ENCODE peak calls at places on chromosome 5, in six cellular contexts. One of them, this sample, is unnamed.

GRCh38 chr5:170525450-170526211 is 21.8 kb downstream of the KCNIP1 start:
- DNase-seq in ovary: no peak
- DNase-seq in stomach: no peak
- DNase-seq in sigmoid colon: peak
- DNase-seq in A549: no peak
- DNase-seq in H1: no peak
- DNase-seq in this sample: no peak

GRCh38 chr5:117084052-117084451 is 509.4 kb upstream of the SEMA6A start:
- DNase-seq in A549: no peak
- DNase-seq in sigmoid colon: no peak
- DNase-seq in stomach: no peak
- DNase-seq in H1: no peak
- DNase-seq in ovary: no peak
- DNase-seq in this sample: no peak

GRCh38 chr5:174328626-174329299 is 283.3 kb downstream of the NSG2 start:
- DNase-seq in A549: no peak
- DNase-seq in sigmoid colon: no peak
- DNase-seq in ovary: no peak
- DNase-seq in H1: no peak
- DNase-seq in stomach: no peak
- DNase-seq in this sample: no peak

GRCh38 chr5:135227064-135228022 is 171.7 kb downstream of the MACROH2A1 start:
- DNase-seq in A549: no peak
- DNase-seq in H1: no peak
- DNase-seq in ovary: no peak
- DNase-seq in sigmoid colon: peak
- DNase-seq in stomach: no peak
- DNase-seq in this sample: no peak

GRCh38 chr5:170861855-170862766 is at the start of gene RANBP17:
- DNase-seq in stomach: peak
- DNase-seq in sigmoid colon: peak
- DNase-seq in ovary: peak
- DNase-seq in H1: peak
- DNase-seq in A549: peak
- DNase-seq in this sample: peak

GRCh38 chr5:10288600-10289213 is 19.0 kb downstream of the CMBL start:
- DNase-seq in ovary: no peak
- DNase-seq in stomach: peak
- DNase-seq in H1: no peak
- DNase-seq in sigmoid colon: no peak
- DNase-seq in A549: no peak
- DNase-seq in this sample: no peak

GRCh38 chr5:97570242-97570641 is 387.2 kb upstream of the RIOK2 start:
- DNase-seq in ovary: no peak
- DNase-seq in stomach: no peak
- DNase-seq in H1: no peak
- DNase-seq in sigmoid colon: no peak
- DNase-seq in A549: no peak
- DNase-seq in this sample: no peak

GRCh38 chr5:7714697-7715096 is 136.2 kb downstream of the CFAP90 start:
- DNase-seq in stomach: no peak
- DNase-seq in H1: no peak
- DNase-seq in ovary: no peak
- DNase-seq in A549: no peak
- DNase-seq in sigmoid colon: no peak
- DNase-seq in this sample: no peak

GRCh38 chr5:129857124-129857523 is 47.1 kb upstream of the CHSY3 start:
- DNase-seq in A549: no peak
- DNase-seq in stomach: no peak
- DNase-seq in ovary: no peak
- DNase-seq in H1: no peak
- DNase-seq in sigmoid colon: no peak
- DNase-seq in this sample: no peak

GRCh38 chr5:154857091-154857533 is 1.3 kb upstream of the CNOT8 start:
- DNase-seq in A549: peak
- DNase-seq in ovary: peak
- DNase-seq in stomach: peak
- DNase-seq in sigmoid colon: no peak
- DNase-seq in H1: no peak
- DNase-seq in this sample: no peak

GRCh38 chr5:140205952-140206351 is 31.0 kb downstream of the CYSTM1 start:
- DNase-seq in stomach: no peak
- DNase-seq in A549: no peak
- DNase-seq in ovary: no peak
- DNase-seq in H1: peak
- DNase-seq in sigmoid colon: no peak
- DNase-seq in this sample: no peak

GRCh38 chr5:169433221-169433651 is 132.3 kb upstream of the SLIT3 start:
- DNase-seq in ovary: no peak
- DNase-seq in sigmoid colon: no peak
- DNase-seq in stomach: no peak
- DNase-seq in A549: no peak
- DNase-seq in H1: no peak
- DNase-seq in this sample: no peak

GRCh38 chr5:81752644-81752963 is 1.7 kb upstream of the SSBP2 start:
- DNase-seq in ovary: no peak
- DNase-seq in sigmoid colon: no peak
- DNase-seq in stomach: no peak
- DNase-seq in H1: no peak
- DNase-seq in A549: no peak
- DNase-seq in this sample: no peak

GRCh38 chr5:140214831-140215230 is 39.8 kb downstream of the CYSTM1 start:
- DNase-seq in ovary: no peak
- DNase-seq in H1: no peak
- DNase-seq in stomach: peak
- DNase-seq in sigmoid colon: no peak
- DNase-seq in A549: no peak
- DNase-seq in this sample: no peak

GRCh38 chr5:54902817-54903473 is 82.4 kb downstream of the ESM1 start:
- DNase-seq in ovary: no peak
- DNase-seq in H1: no peak
- DNase-seq in sigmoid colon: no peak
- DNase-seq in stomach: no peak
- DNase-seq in A549: no peak
- DNase-seq in this sample: no peak

GRCh38 chr5:16869821-16870796 is 66.0 kb downstream of the MYO10 start:
- DNase-seq in A549: no peak
- DNase-seq in stomach: no peak
- DNase-seq in ovary: no peak
- DNase-seq in H1: no peak
- DNase-seq in sigmoid colon: no peak
- DNase-seq in this sample: no peak

GRCh38 chr5:125550237-125550636 is 803.8 kb upstream of the ZNF608 start:
- DNase-seq in stomach: no peak
- DNase-seq in A549: no peak
- DNase-seq in sigmoid colon: no peak
- DNase-seq in ovary: no peak
- DNase-seq in H1: no peak
- DNase-seq in this sample: peak

GRCh38 chr5:96533371-96533770 is 100.3 kb upstream of the PCSK1 start:
- DNase-seq in ovary: no peak
- DNase-seq in A549: no peak
- DNase-seq in sigmoid colon: no peak
- DNase-seq in H1: no peak
- DNase-seq in stomach: no peak
- DNase-seq in this sample: no peak

GRCh38 chr5:6236858-6237481 is 141.4 kb downstream of the MED10 start:
- DNase-seq in stomach: no peak
- DNase-seq in H1: peak
- DNase-seq in A549: no peak
- DNase-seq in ovary: no peak
- DNase-seq in sigmoid colon: no peak
- DNase-seq in this sample: no peak

GRCh38 chr5:76791461-76791860 is 27.4 kb upstream of the F2RL1 start:
- DNase-seq in H1: no peak
- DNase-seq in ovary: no peak
- DNase-seq in stomach: no peak
- DNase-seq in sigmoid colon: no peak
- DNase-seq in A549: no peak
- DNase-seq in this sample: no peak

GRCh38 chr5:76787237-76787636 is 31.6 kb upstream of the F2RL1 start:
- DNase-seq in sigmoid colon: peak
- DNase-seq in ovary: no peak
- DNase-seq in stomach: peak
- DNase-seq in H1: no peak
- DNase-seq in A549: no peak
- DNase-seq in this sample: no peak

GRCh38 chr5:76789991-76790571 is 28.7 kb upstream of the F2RL1 start:
- DNase-seq in sigmoid colon: no peak
- DNase-seq in H1: no peak
- DNase-seq in A549: no peak
- DNase-seq in ovary: no peak
- DNase-seq in stomach: no peak
- DNase-seq in this sample: no peak

GRCh38 chr5:76788362-76788761 is 30.5 kb upstream of the F2RL1 start:
- DNase-seq in H1: no peak
- DNase-seq in stomach: peak
- DNase-seq in ovary: no peak
- DNase-seq in A549: no peak
- DNase-seq in sigmoid colon: no peak
- DNase-seq in this sample: no peak

DNA sequence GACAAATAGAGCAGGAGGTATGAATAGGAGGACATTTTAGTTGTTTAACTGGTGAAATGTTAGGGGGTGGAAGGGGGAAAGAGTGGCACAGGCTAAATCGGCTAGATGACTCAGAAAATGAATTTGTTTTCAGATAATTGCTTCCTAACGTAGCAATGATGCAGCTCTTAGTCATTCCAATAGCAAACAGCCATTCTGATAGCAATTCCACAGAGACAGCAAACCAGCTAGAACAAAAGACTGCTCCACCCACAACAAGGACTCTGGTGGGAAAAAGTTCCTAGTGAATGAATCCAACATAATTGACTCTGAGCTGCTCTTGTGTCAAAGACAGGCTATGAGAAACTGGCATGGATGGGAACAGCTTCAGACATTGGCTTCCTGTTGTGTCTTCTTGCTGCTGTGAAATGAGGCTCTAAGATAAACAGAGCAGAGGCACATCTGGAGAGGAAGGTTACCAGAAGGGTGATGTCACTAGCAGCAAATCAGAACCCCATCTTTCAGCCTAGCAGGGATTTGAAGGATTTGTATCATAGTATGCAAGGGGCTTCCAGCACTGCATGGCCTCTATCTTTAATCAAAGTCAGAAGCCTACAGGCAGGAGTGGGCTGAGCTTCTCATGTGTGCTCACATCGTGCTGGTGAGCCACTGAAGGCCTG is 28.1 kb upstream of the F2RL1 start:
- DNase-seq in A549: peak
- DNase-seq in H1: no peak
- DNase-seq in sigmoid colon: no peak
- DNase-seq in stomach: no peak
- DNase-seq in ovary: no peak
- DNase-seq in this sample: peak
- TF ChIP-seq EP300 in A549: peak
- TF ChIP-seq EP300 in H1: no peak
- TF ChIP-seq EP300 in sigmoid colon: no peak
- TF ChIP-seq EP300 in stomach: no peak
- TF ChIP-seq EP300 in ovary: no peak
- TF ChIP-seq EP300 in this sample: no peak

DNA sequence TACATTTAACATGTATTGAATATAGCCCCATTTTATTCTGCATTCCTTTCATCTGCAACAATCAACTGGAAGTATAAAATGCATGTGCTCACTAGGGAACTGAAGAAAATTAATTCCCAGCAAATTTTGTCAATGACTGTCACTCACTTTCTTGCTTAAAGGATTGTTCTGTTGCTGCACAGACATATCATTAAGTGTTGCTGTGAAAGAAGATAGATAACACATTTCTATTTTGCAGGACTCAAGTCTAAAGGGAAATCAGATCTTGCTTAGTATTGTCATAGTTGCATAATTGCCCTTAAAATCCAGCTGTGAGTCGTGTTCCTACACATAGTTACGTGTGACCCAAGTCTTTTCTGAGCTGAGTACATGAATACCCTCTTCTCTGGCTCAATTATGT is 390.9 kb downstream of the DTWD2 start:
- DNase-seq in H1: no peak
- DNase-seq in stomach: no peak
- DNase-seq in A549: no peak
- DNase-seq in ovary: no peak
- DNase-seq in sigmoid colon: no peak
- DNase-seq in this sample: no peak
- TF ChIP-seq EP300 in H1: no peak
- TF ChIP-seq EP300 in stomach: no peak
- TF ChIP-seq EP300 in A549: no peak
- TF ChIP-seq EP300 in ovary: no peak
- TF ChIP-seq EP300 in sigmoid colon: no peak
- TF ChIP-seq EP300 in this sample: no peak

DNA sequence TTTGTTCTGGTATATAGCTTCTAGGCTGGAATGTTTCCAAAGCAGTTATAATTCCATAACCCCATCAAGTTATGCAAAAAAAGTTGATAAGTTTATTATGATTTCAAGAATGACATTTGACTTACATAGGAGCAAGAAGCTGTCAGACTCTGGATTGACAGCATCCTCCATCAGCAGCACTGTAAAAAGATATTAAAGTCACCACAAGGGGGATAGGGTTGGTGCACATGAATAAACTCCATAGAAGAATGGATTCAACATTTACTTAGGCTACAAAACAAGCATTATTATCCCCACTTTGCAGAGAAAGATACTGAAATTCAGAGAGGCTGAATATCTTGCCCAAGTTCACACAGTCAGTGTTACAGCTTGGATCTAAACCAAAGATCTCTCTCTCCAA is 208.9 kb upstream of the SLC30A5 start:
- DNase-seq in A549: peak
- DNase-seq in H1: no peak
- DNase-seq in stomach: no peak
- DNase-seq in sigmoid colon: no peak
- DNase-seq in ovary: no peak
- DNase-seq in this sample: peak
- TF ChIP-seq EP300 in A549: no peak
- TF ChIP-seq EP300 in H1: no peak
- TF ChIP-seq EP300 in stomach: no peak
- TF ChIP-seq EP300 in sigmoid colon: no peak
- TF ChIP-seq EP300 in ovary: no peak
- TF ChIP-seq EP300 in this sample: no peak

DNA sequence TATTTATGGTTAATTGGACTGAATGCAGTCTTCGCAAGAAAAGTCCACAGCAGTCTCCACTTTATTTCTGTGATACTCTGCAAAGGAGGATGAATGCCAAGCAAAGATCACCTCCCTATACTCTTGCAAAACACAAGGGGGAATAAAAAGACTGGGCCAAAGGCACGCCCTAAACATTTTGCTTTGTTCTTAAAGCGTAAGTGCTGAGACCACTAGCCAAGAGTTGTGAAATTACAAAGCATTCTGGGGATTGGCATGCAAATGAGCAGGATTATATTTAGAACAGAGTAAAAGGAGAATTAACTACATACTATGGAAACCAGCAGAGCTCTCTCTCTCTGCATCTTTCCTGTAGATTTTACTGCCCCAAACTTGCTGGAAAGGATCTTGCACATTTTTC is 54.5 kb downstream of the DPYSL3 start:
- DNase-seq in stomach: no peak
- DNase-seq in ovary: no peak
- DNase-seq in H1: no peak
- DNase-seq in A549: no peak
- DNase-seq in sigmoid colon: peak
- DNase-seq in this sample: no peak
- TF ChIP-seq EP300 in stomach: no peak
- TF ChIP-seq EP300 in ovary: peak
- TF ChIP-seq EP300 in H1: no peak
- TF ChIP-seq EP300 in A549: no peak
- TF ChIP-seq EP300 in sigmoid colon: peak
- TF ChIP-seq EP300 in this sample: no peak